ENCODE peak calls at places on chromosomes 13 and 19, in four cellular contexts. N is SHP77; H is effector memory CD4-positive, alpha-beta T cell; G is COLO829. M is an unnamed sample.

GRCh38 chr13:95604534-95604915 is 40.0 kb downstream of the DZIP1 start:
- DNase-seq in N (no peak), H (no peak), G (no peak), M (no peak)

GRCh38 chr13:94323746-94324408 is 155.6 kb downstream of the DCT start:
- DNase-seq in N (no peak), H (peak; percentile 19), G (no peak), M (peak; percentile 65)

GRCh38 chr19:1923319-1923718 is 17.7 kb upstream of the CSNK1G2 start:
- DNase-seq in N (no peak), H (no peak), G (no peak), M (peak; percentile 43)

GRCh38 chr13:97435794-97436193 is 1.8 kb downstream of the RAP2A start:
- DNase-seq in N (no peak), H (no peak), G (no peak), M (no peak)

GRCh38 chr19:46818812-46819211 is 30.4 kb upstream of the SLC1A5 start:
- DNase-seq in N (peak; percentile 60), H (no peak), G (no peak), M (no peak)

GRCh38 chr13:48038763-48039162 is 1.2 kb downstream of the NUDT15 start:
- DNase-seq in N (no peak), H (no peak), G (no peak), M (no peak)

GRCh38 chr19:30557212-30557611 is 185.0 kb downstream of the ZNF536 start:
- DNase-seq in N (no peak), H (no peak), G (no peak), M (no peak)

GRCh38 chr13:41008349-41008980 is 10.7 kb downstream of the ELF1 start:
- DNase-seq in N (peak; percentile 10), H (no peak), G (peak; percentile 47), M (no peak)

GRCh38 chr13:51803018-51803417 is 945 bp downstream of the DHRS12 start:
- DNase-seq in N (no peak), H (no peak), G (no peak), M (no peak)

GRCh38 chr13:46146898-46147297 is 35.1 kb downstream of the LCP1 start:
- DNase-seq in N (no peak), H (no peak), G (no peak), M (no peak)

GRCh38 chr19:48844472-48844871 is 8.2 kb upstream of the HSD17B14 start:
- DNase-seq in N (no peak), H (no peak), G (no peak), M (no peak)

GRCh38 chr13:41122838-41123237 is 9.8 kb downstream of the KBTBD6 start:
- DNase-seq in N (no peak), H (no peak), G (no peak), M (peak; percentile 52)

GRCh38 chr13:50085063-50085462 is 69.8 kb downstream of the KCNRG start:
- DNase-seq in N (no peak), H (no peak), G (peak; percentile 32), M (no peak)

GRCh38 chr19:46610413-46610775 is 9.3 kb downstream of the CALM3 start:
- DNase-seq in N (no peak), H (no peak), G (no peak), M (no peak)

GRCh38 chr19:30781519-30781918 is 409.3 kb downstream of the ZNF536 start:
- DNase-seq in N (no peak), H (no peak), G (no peak), M (no peak)

GRCh38 chr13:76349700-76350099 is 536.5 kb downstream of the KCTD12 start:
- DNase-seq in N (no peak), H (no peak), G (no peak), M (no peak)

GRCh38 chr19:33350538-33351309 is 22.8 kb upstream of the CEBPG start:
- DNase-seq in N (no peak), H (no peak), G (peak; percentile 68), M (no peak)

GRCh38 chr19:29804493-29804892 is 7.3 kb upstream of the CCNE1 start:
- DNase-seq in N (no peak), H (no peak), G (no peak), M (no peak)

GRCh38 chr13:23610187-23610576 is 40.0 kb downstream of the TNFRSF19 start:
- DNase-seq in N (no peak), H (no peak), G (no peak), M (no peak)

GRCh38 chr19:42441047-42441440 is 1.7 kb downstream of the CXCL17 start:
- DNase-seq in N (no peak), H (no peak), G (no peak), M (peak; percentile 19)

GRCh38 chr13:29454931-29455481 is 140.5 kb downstream of the SLC7A1 start:
- DNase-seq in N (no peak), H (no peak), G (no peak), M (no peak)

GRCh38 chr19:12055784-12056183 is 3.0 kb upstream of the ZNF878 start:
- DNase-seq in N (no peak), H (no peak), G (no peak), M (no peak)

GRCh38 chr19:35090795-35091214 is 24.8 kb upstream of the FXYD3 start:
- DNase-seq in N (no peak), H (no peak), G (no peak), M (no peak)

GRCh38 chr19:35062942-35063341 is 21.4 kb downstream of the HPN start:
- DNase-seq in N (no peak), H (no peak), G (no peak), M (no peak)

GRCh38 chr19:24033962-24034342 is 53.0 kb upstream of the ZNF254 start:
- DNase-seq in N (peak; percentile 15), H (no peak), G (no peak), M (peak; percentile 27)